ENCODE peak calls at places on chromosome 1, in ten cellular contexts. R is lower leg skin, Q is IMR-90, G is ELR, W is choroid plexus epithelial cell, L is left cardiac atrium, O is kidney glomerular epithelial cell, M is putamen, T is psoas muscle, C is pancreas. A is an unnamed sample.

GRCh38 chr1:29870621-29871020 is 634.3 kb downstream of the PTPRU start:
- DNase-seq in L (no peak), O (no peak), R (peak), M (no peak), W (no peak), Q (no peak), G (no peak), C (no peak), T (no peak), A (no peak)

GRCh38 chr1:81432654-81433109 is 368.1 kb upstream of the ADGRL2 start:
- DNase-seq in O (no peak), R (no peak), L (no peak), Q (no peak), T (no peak), M (no peak), G (no peak), W (no peak), C (no peak), A (no peak)

GRCh38 chr1:150484861-150485260 is 2.4 kb upstream of the TARS2 start:
- DNase-seq in G (peak), C (no peak), O (peak), M (no peak), R (no peak), T (no peak), W (peak), L (no peak), Q (peak), A (no peak)

GRCh38 chr1:89356658-89357400 is 7.0 kb upstream of the GBP6 start:
- DNase-seq in T (no peak), M (no peak), O (peak), Q (peak), R (no peak), C (no peak), L (no peak), W (peak), G (peak), A (no peak)

GRCh38 chr1:228986093-228986904 is 251.0 kb downstream of the RHOU start:
- DNase-seq in T (peak), Q (peak), M (peak), W (peak), R (peak), O (no peak), C (no peak), G (no peak), L (peak), A (no peak)

GRCh38 chr1:24828887-24829192 is 83.6 kb downstream of the CLIC4 start:
- DNase-seq in W (no peak), C (no peak), M (no peak), R (no peak), Q (no peak), G (no peak), T (no peak), L (no peak), O (no peak), A (no peak)

GRCh38 chr1:25754421-25755195 is 45.4 kb upstream of the SELENON start:
- DNase-seq in L (no peak), R (no peak), G (no peak), O (no peak), T (no peak), M (no peak), Q (no peak), W (no peak), C (no peak), A (peak)

GRCh38 chr1:116537439-116537838 is 33.4 kb downstream of the CD58 start:
- DNase-seq in C (no peak), G (peak), R (no peak), W (no peak), M (no peak), T (no peak), Q (peak), O (no peak), L (no peak), A (no peak)

A was measured in neural progenitor cell.